ENCODE peak calls at places on chromosomes 3 and 15, in four cellular contexts. One of them, this sample, is unnamed.
A peak's percentile ranks its signal among the peaks of the same experiment; 100 is the strongest.

GRCh38 chr15:85401108-85401765 is 20.8 kb downstream of the AKAP13 start:
- DNase-seq in tibial nerve: no peak
- DNase-seq in heart left ventricle: no peak
- DNase-seq in mucosa of descending colon: no peak
- DNase-seq in this sample: no peak

GRCh38 chr15:31399544-31400171 is 73.0 kb downstream of the KLF13 start:
- DNase-seq in heart left ventricle: no peak
- DNase-seq in tibial nerve: no peak
- DNase-seq in mucosa of descending colon: peak; percentile 53
- DNase-seq in this sample: no peak

GRCh38 chr15:69660658-69661405 is 208.2 kb downstream of the RPLP1 start:
- DNase-seq in heart left ventricle: no peak
- DNase-seq in tibial nerve: no peak
- DNase-seq in mucosa of descending colon: no peak
- DNase-seq in this sample: no peak

GRCh38 chr3:174035317-174035886 is 637.9 kb downstream of the NLGN1 start:
- DNase-seq in mucosa of descending colon: no peak
- DNase-seq in heart left ventricle: no peak
- DNase-seq in tibial nerve: no peak
- DNase-seq in this sample: no peak

GRCh38 chr3:127487196-127487595 is 103.3 kb downstream of the TPRA1 start:
- DNase-seq in mucosa of descending colon: no peak
- DNase-seq in heart left ventricle: no peak
- DNase-seq in tibial nerve: no peak
- DNase-seq in this sample: no peak

GRCh38 chr3:5376761-5377160 is 189.3 kb downstream of the EDEM1 start:
- DNase-seq in tibial nerve: no peak
- DNase-seq in mucosa of descending colon: peak; percentile 68
- DNase-seq in heart left ventricle: no peak
- DNase-seq in this sample: no peak

GRCh38 chr3:162998205-162998604 is 1501.6 kb downstream of the OTOL1 start:
- DNase-seq in heart left ventricle: no peak
- DNase-seq in mucosa of descending colon: no peak
- DNase-seq in tibial nerve: no peak
- DNase-seq in this sample: no peak

GRCh38 chr3:78726545-78726944 is 1041.3 kb downstream of the ROBO1 start:
- DNase-seq in heart left ventricle: no peak
- DNase-seq in mucosa of descending colon: no peak
- DNase-seq in tibial nerve: no peak
- DNase-seq in this sample: no peak

GRCh38 chr3:109640146-109640652 is 302.9 kb upstream of the DPPA4 start:
- DNase-seq in tibial nerve: no peak
- DNase-seq in mucosa of descending colon: no peak
- DNase-seq in heart left ventricle: no peak
- DNase-seq in this sample: no peak

GRCh38 chr15:66057089-66057488 is 187.8 kb downstream of the RAB11A start:
- DNase-seq in tibial nerve: no peak
- DNase-seq in mucosa of descending colon: no peak
- DNase-seq in heart left ventricle: no peak
- DNase-seq in this sample: no peak

GRCh38 chr15:22257047-22257667 is 176.8 kb downstream of the OR4M2 start:
- DNase-seq in tibial nerve: no peak
- DNase-seq in heart left ventricle: no peak
- DNase-seq in mucosa of descending colon: no peak
- DNase-seq in this sample: no peak

GRCh38 chr3:62874398-62875102 is 666 bp downstream of the CADPS start:
- DNase-seq in heart left ventricle: no peak
- DNase-seq in tibial nerve: no peak
- DNase-seq in mucosa of descending colon: no peak
- DNase-seq in this sample: no peak

GRCh38 chr3:44501971-44502370 is 24.5 kb upstream of the ZNF445 start:
- DNase-seq in heart left ventricle: no peak
- DNase-seq in mucosa of descending colon: no peak
- DNase-seq in tibial nerve: no peak
- DNase-seq in this sample: no peak

GRCh38 chr15:100340721-100341661 is 784 bp downstream of the ADAMTS17 start:
- DNase-seq in heart left ventricle: no peak
- DNase-seq in mucosa of descending colon: peak; percentile 65
- DNase-seq in tibial nerve: no peak
- DNase-seq in this sample: no peak

GRCh38 chr15:92831459-92832229 is 68.5 kb upstream of the CHD2 start:
- DNase-seq in mucosa of descending colon: peak; percentile 88
- DNase-seq in heart left ventricle: peak; percentile 94
- DNase-seq in tibial nerve: peak; percentile 91
- DNase-seq in this sample: peak; percentile 75

GRCh38 chr3:133124511-133124910 is 86.3 kb downstream of the TMEM108 start:
- DNase-seq in heart left ventricle: no peak
- DNase-seq in tibial nerve: no peak
- DNase-seq in mucosa of descending colon: no peak
- DNase-seq in this sample: no peak

GRCh38 chr3:6921041-6921440 is 60.1 kb downstream of the GRM7 start:
- DNase-seq in heart left ventricle: no peak
- DNase-seq in tibial nerve: no peak
- DNase-seq in mucosa of descending colon: no peak
- DNase-seq in this sample: no peak

GRCh38 chr3:42014949-42015533 is 53.1 kb upstream of the ULK4 start:
- DNase-seq in mucosa of descending colon: peak; percentile 63
- DNase-seq in tibial nerve: peak; percentile 30
- DNase-seq in heart left ventricle: peak; percentile 77
- DNase-seq in this sample: no peak

GRCh38 chr3:101574388-101575156 is 592 bp downstream of the PCNP start:
- DNase-seq in heart left ventricle: no peak
- DNase-seq in mucosa of descending colon: no peak
- DNase-seq in tibial nerve: peak; percentile 51
- DNase-seq in this sample: no peak

GRCh38 chr3:132781922-132782321 is 59.7 kb upstream of the NPHP3 start:
- DNase-seq in tibial nerve: no peak
- DNase-seq in mucosa of descending colon: no peak
- DNase-seq in heart left ventricle: no peak
- DNase-seq in this sample: no peak

GRCh38 chr15:67108122-67108871 is 42.9 kb downstream of the SMAD3 start:
- DNase-seq in mucosa of descending colon: no peak
- DNase-seq in heart left ventricle: no peak
- DNase-seq in tibial nerve: no peak
- DNase-seq in this sample: no peak

GRCh38 chr3:195204360-195205166 is 66.4 kb downstream of the XXYLT1 start:
- DNase-seq in tibial nerve: no peak
- DNase-seq in mucosa of descending colon: no peak
- DNase-seq in heart left ventricle: no peak
- DNase-seq in this sample: no peak

GRCh38 chr3:28334552-28334951 is 14.0 kb upstream of the ZCWPW2 start:
- DNase-seq in mucosa of descending colon: no peak
- DNase-seq in heart left ventricle: no peak
- DNase-seq in tibial nerve: no peak
- DNase-seq in this sample: no peak

GRCh38 chr3:150238995-150239612 is 169.0 kb upstream of the TSC22D2 start:
- DNase-seq in mucosa of descending colon: no peak
- DNase-seq in tibial nerve: no peak
- DNase-seq in heart left ventricle: no peak
- DNase-seq in this sample: no peak

GRCh38 chr15:75542386-75542797 is 36.7 kb downstream of the PTPN9 start:
- DNase-seq in mucosa of descending colon: no peak
- DNase-seq in tibial nerve: no peak
- DNase-seq in heart left ventricle: no peak
- DNase-seq in this sample: no peak

GRCh38 chr15:38192496-38192895 is 60.1 kb upstream of the SPRED1 start:
- DNase-seq in tibial nerve: no peak
- DNase-seq in mucosa of descending colon: no peak
- DNase-seq in heart left ventricle: no peak
- DNase-seq in this sample: no peak

GRCh38 chr15:59918994-59919951 is 84.8 kb upstream of the FOXB1 start:
- DNase-seq in mucosa of descending colon: no peak
- DNase-seq in tibial nerve: no peak
- DNase-seq in heart left ventricle: no peak
- DNase-seq in this sample: no peak

GRCh38 chr15:69042531-69042930 is 28.0 kb downstream of the NOX5 start:
- DNase-seq in tibial nerve: no peak
- DNase-seq in heart left ventricle: no peak
- DNase-seq in mucosa of descending colon: no peak
- DNase-seq in this sample: no peak

GRCh38 chr3:177642042-177642441 is 444.8 kb upstream of the TBL1XR1 start:
- DNase-seq in heart left ventricle: no peak
- DNase-seq in mucosa of descending colon: no peak
- DNase-seq in tibial nerve: no peak
- DNase-seq in this sample: no peak

DNA sequence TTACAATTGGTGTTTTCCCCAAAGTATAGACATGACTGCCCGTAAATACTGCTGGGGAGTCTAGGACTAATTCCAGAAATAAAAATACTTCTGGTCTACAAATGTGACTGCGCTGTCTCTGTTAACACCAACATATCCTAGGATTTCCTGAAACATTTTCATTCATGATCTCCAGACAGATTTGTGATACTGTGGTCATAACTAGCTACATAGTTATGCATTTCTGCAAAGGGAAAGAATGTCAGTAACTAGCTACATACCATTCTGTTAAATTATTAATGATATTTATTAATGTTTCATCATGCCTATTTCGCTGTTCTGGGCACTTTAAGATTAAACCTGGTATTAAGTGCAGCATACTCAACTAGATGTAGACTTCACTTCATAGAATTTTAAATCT is 33.3 kb downstream of the SETD5 start:
- DNase-seq in tibial nerve: no peak
- DNase-seq in mucosa of descending colon: no peak
- DNase-seq in heart left ventricle: no peak
- DNase-seq in this sample: no peak
- H3K4me1 ChIP-seq in tibial nerve: no peaks in the 10 kb centered on the region
- H3K4me1 ChIP-seq in mucosa of descending colon: no peaks in the 10 kb centered on the region
- H3K4me1 ChIP-seq in heart left ventricle: no peaks in the 10 kb centered on the region
- H3K4me1 ChIP-seq in this sample: no peaks in the 10 kb centered on the region

GRCh38 chr3:32841875-32842505 is 24.2 kb downstream of the TRIM71 start:
- DNase-seq in mucosa of descending colon: no peak
- DNase-seq in tibial nerve: no peak
- DNase-seq in heart left ventricle: no peak
- DNase-seq in this sample: no peak
- H3K4me1 ChIP-seq in mucosa of descending colon: no peaks in the 10 kb centered on the region
- H3K4me1 ChIP-seq in tibial nerve: no peaks in the 10 kb centered on the region
- H3K4me1 ChIP-seq in heart left ventricle: no peaks in the 10 kb centered on the region
- H3K4me1 ChIP-seq in this sample: no peaks in the 10 kb centered on the region

GRCh38 chr15:41483115-41483514 is 10.6 kb upstream of the ITPKA start:
- DNase-seq in mucosa of descending colon: no peak
- DNase-seq in heart left ventricle: no peak
- DNase-seq in tibial nerve: no peak
- DNase-seq in this sample: no peak
- H3K4me1 ChIP-seq in mucosa of descending colon: peaks cover 14% of the 10 kb centered on the region
- H3K4me1 ChIP-seq in heart left ventricle: no peaks in the 10 kb centered on the region
- H3K4me1 ChIP-seq in tibial nerve: no peaks in the 10 kb centered on the region
- H3K4me1 ChIP-seq in this sample: peaks cover 5% of the 10 kb centered on the region

GRCh38 chr3:129230311-129231019 is 18.9 kb upstream of the COPG1 start:
- DNase-seq in mucosa of descending colon: no peak
- DNase-seq in tibial nerve: peak; percentile 31
- DNase-seq in heart left ventricle: no peak
- DNase-seq in this sample: no peak

GRCh38 chr3:129224984-129225393 is 24.4 kb upstream of the COPG1 start:
- DNase-seq in mucosa of descending colon: peak; percentile 81
- DNase-seq in tibial nerve: peak; percentile 59
- DNase-seq in heart left ventricle: peak; percentile 89
- DNase-seq in this sample: no peak

GRCh38 chr3:129226374-129226773 is 23.0 kb upstream of the COPG1 start:
- DNase-seq in mucosa of descending colon: peak; percentile 59
- DNase-seq in heart left ventricle: peak; percentile 88
- DNase-seq in tibial nerve: peak; percentile 58
- DNase-seq in this sample: no peak

GRCh38 chr3:129231331-129232119 is 17.9 kb upstream of the COPG1 start:
- DNase-seq in tibial nerve: no peak
- DNase-seq in heart left ventricle: no peak
- DNase-seq in mucosa of descending colon: no peak
- DNase-seq in this sample: no peak

GRCh38 chr3:129228891-129229585 is 20.4 kb upstream of the COPG1 start:
- DNase-seq in mucosa of descending colon: no peak
- DNase-seq in heart left ventricle: peak; percentile 64
- DNase-seq in tibial nerve: no peak
- DNase-seq in this sample: no peak
- H3K4me1 ChIP-seq in mucosa of descending colon: peaks cover 16% of the 10 kb centered on the region
- H3K4me1 ChIP-seq in heart left ventricle: peaks cover 8% of the 10 kb centered on the region
- H3K4me1 ChIP-seq in tibial nerve: peaks cover 9% of the 10 kb centered on the region
- H3K4me1 ChIP-seq in this sample: peaks cover 8% of the 10 kb centered on the region

DNA sequence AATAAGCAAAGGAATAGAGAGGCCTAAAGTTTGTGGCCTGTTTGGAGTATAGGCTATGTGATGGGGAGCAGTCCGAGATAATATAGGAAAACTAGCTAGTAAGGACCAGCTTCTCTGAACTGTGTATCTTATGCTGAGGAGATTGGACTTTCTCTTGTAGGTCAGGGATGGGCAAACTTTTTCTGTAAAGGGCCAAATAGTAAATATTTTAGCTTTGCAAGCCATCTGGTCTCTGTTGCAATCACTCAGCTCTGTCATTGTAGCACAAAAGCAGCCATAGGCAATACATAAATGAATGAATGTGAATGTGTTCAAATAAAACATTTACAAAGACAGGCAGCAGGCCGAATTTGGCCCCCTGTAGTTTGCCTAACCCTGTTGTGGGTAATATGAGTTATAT is 24.5 kb downstream of the TMOD3 start:
- DNase-seq in heart left ventricle: no peak
- DNase-seq in tibial nerve: no peak
- DNase-seq in mucosa of descending colon: no peak
- DNase-seq in this sample: no peak
- H3K4me1 ChIP-seq in heart left ventricle: no peaks in the 10 kb centered on the region
- H3K4me1 ChIP-seq in tibial nerve: peaks cover 5% of the 10 kb centered on the region
- H3K4me1 ChIP-seq in mucosa of descending colon: peaks cover 5% of the 10 kb centered on the region
- H3K4me1 ChIP-seq in this sample: no peaks in the 10 kb centered on the region

GRCh38 chr15:64763874-64764273 is 11.5 kb downstream of the RBPMS2 start:
- DNase-seq in heart left ventricle: no peak
- DNase-seq in mucosa of descending colon: no peak
- DNase-seq in tibial nerve: no peak
- DNase-seq in this sample: no peak

GRCh38 chr15:64761156-64761555 is 14.2 kb downstream of the RBPMS2 start:
- DNase-seq in heart left ventricle: no peak
- DNase-seq in mucosa of descending colon: no peak
- DNase-seq in tibial nerve: no peak
- DNase-seq in this sample: no peak

GRCh38 chr15:64763021-64763420 is 12.4 kb downstream of the RBPMS2 start:
- DNase-seq in tibial nerve: no peak
- DNase-seq in heart left ventricle: no peak
- DNase-seq in mucosa of descending colon: no peak
- DNase-seq in this sample: no peak

GRCh38 chr15:64762546-64762945 is 12.8 kb downstream of the RBPMS2 start:
- DNase-seq in tibial nerve: no peak
- DNase-seq in heart left ventricle: no peak
- DNase-seq in mucosa of descending colon: no peak
- DNase-seq in this sample: no peak

DNA sequence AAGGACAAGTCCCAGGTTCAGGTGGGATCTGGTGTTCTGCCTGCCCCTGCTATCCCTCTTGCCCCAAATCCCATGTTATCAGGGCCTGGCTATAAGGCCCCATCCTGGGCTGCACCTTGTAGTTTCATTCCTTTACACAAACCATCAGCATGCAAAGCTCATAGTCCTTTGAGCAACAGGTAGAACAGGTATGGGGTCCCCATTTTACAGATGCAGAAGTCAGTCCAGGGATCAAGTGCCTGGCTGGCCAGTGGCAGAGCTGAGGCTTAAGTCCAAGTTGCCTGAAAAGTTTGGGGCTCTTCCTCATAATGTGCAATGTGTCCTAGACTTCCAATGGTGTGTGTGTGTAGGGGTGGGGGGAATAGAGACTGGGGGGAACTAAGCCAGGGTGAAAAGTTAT is 11.9 kb downstream of the RBPMS2 start:
- DNase-seq in mucosa of descending colon: no peak
- DNase-seq in heart left ventricle: no peak
- DNase-seq in tibial nerve: no peak
- DNase-seq in this sample: no peak
- H3K4me1 ChIP-seq in mucosa of descending colon: no peaks in the 10 kb centered on the region
- H3K4me1 ChIP-seq in heart left ventricle: no peaks in the 10 kb centered on the region
- H3K4me1 ChIP-seq in tibial nerve: no peaks in the 10 kb centered on the region
- H3K4me1 ChIP-seq in this sample: no peaks in the 10 kb centered on the region

This sample was measured in effector memory CD4-positive, alpha-beta T cell.